ENCODE peak calls at places on chromosomes 2 and 18, in nine cellular contexts. Y is fibroblast of lung; O is tibial nerve; J is lower lobe of right lung; P is neuronal stem cell; C is endodermal cell; A is CD8-positive, alpha-beta memory T cell; Q is thoracic aorta; F is H9. T is an unnamed sample. For H3K4me1, the result is how much of the 10 kb centered on the place peaks cover.

GRCh38 chr2:109432421-109432820 is 181.3 kb downstream of the SEPTIN10 start:
- DNase-seq in Y (no peak), O (no peak), J (peak), P (no peak), C (no peak), A (no peak), Q (no peak), F (no peak), T (no peak)

GRCh38 chr2:121596221-121597080 is 52.8 kb downstream of the CLASP1 start:
- DNase-seq in Y (peak), O (no peak), J (peak), P (no peak), C (peak), A (no peak), Q (no peak), F (no peak), T (no peak)

GRCh38 chr18:9366126-9366714 is 31.6 kb downstream of the TWSG1 start:
- DNase-seq in Y (peak), O (no peak), J (no peak), P (peak), C (peak), A (no peak), Q (no peak), F (peak), T (no peak)

GRCh38 chr2:28601612-28602011 is 105.8 kb downstream of the PLB1 start:
- DNase-seq in Y (no peak), O (no peak), J (peak), P (no peak), C (no peak), A (no peak), Q (no peak), F (no peak), T (no peak)

GRCh38 chr2:11663427-11663826 is 6.6 kb downstream of the NTSR2 start:
- DNase-seq in Y (peak), O (no peak), J (no peak), P (no peak), C (no peak), A (no peak), Q (no peak), F (no peak), T (no peak)

GRCh38 chr2:217402622-217403383 is 542.9 kb upstream of the TNP1 start:
- DNase-seq in Y (peak), O (no peak), J (no peak), P (no peak), C (no peak), A (no peak), Q (no peak), F (no peak), T (no peak)

GRCh38 chr2:124343827-124344498 is 318.9 kb downstream of the CNTNAP5 start:
- DNase-seq in Y (no peak), O (no peak), J (no peak), P (no peak), C (no peak), A (no peak), Q (no peak), F (no peak), T (no peak)

GRCh38 chr2:152376968-152377367 is 42.0 kb downstream of the FMNL2 start:
- DNase-seq in Y (no peak), O (no peak), J (no peak), P (no peak), C (no peak), A (no peak), Q (no peak), F (no peak), T (no peak)

GRCh38 chr2:207528980-207529329 is 807 bp upstream of the CREB1 start:
- DNase-seq in Y (peak), O (no peak), J (no peak), P (no peak), C (no peak), A (peak), Q (no peak), F (peak), T (no peak)

GRCh38 chr18:7164610-7165009 is 47.0 kb upstream of the LAMA1 start:
- DNase-seq in Y (peak), O (no peak), J (no peak), P (no peak), C (peak), A (no peak), Q (no peak), F (no peak), T (no peak)

GRCh38 chr2:19764998-19765397 is 136.8 kb downstream of the TTC32 start:
- DNase-seq in Y (peak), O (no peak), J (no peak), P (no peak), C (no peak), A (no peak), Q (no peak), F (no peak), T (no peak)

DNA sequence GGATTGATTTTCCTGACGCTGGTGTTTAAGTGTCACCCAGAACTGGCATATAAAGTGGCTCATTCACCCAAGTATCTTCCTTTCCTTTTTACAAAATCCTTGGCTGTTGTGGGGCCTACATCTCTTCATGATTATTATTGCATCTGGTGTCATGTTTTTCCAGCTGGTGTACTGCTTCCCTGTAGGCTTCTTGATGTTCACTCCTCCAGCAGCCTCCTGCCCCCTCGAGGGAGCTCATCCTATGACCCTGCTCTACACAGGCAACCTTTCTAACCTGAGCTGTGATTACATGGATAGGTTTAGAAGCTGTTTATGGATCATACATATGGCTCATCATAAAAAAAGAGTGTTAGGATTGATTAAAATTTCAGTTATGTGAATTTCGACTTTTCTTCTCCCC is 12.4 kb upstream of the AGPS start:
- DNase-seq in Y (no peak), O (no peak), J (no peak), P (no peak), C (no peak), A (no peak), Q (no peak), F (no peak), T (no peak)
- H3K4me1 ChIP-seq in Y (under half), O (under half), J (under half), P (under half), C (under half), A (under half), Q (under half), F (under half), T (under half)

GRCh38 chr2:98479959-98480524 is 35.4 kb downstream of the INPP4A start:
- DNase-seq in Y (peak), O (no peak), J (peak), P (no peak), C (no peak), A (no peak), Q (no peak), F (no peak), T (no peak)

GRCh38 chr2:98478088-98478551 is 33.5 kb downstream of the INPP4A start:
- DNase-seq in Y (no peak), O (no peak), J (no peak), P (no peak), C (no peak), A (no peak), Q (no peak), F (no peak), T (no peak)

GRCh38 chr2:98480598-98480997 is 35.9 kb downstream of the INPP4A start:
- DNase-seq in Y (no peak), O (no peak), J (no peak), P (no peak), C (no peak), A (no peak), Q (no peak), F (no peak), T (no peak)

GRCh38 chr2:98477506-98477905 is 32.8 kb downstream of the INPP4A start:
- DNase-seq in Y (no peak), O (no peak), J (no peak), P (no peak), C (no peak), A (no peak), Q (no peak), F (no peak), T (no peak)

DNA sequence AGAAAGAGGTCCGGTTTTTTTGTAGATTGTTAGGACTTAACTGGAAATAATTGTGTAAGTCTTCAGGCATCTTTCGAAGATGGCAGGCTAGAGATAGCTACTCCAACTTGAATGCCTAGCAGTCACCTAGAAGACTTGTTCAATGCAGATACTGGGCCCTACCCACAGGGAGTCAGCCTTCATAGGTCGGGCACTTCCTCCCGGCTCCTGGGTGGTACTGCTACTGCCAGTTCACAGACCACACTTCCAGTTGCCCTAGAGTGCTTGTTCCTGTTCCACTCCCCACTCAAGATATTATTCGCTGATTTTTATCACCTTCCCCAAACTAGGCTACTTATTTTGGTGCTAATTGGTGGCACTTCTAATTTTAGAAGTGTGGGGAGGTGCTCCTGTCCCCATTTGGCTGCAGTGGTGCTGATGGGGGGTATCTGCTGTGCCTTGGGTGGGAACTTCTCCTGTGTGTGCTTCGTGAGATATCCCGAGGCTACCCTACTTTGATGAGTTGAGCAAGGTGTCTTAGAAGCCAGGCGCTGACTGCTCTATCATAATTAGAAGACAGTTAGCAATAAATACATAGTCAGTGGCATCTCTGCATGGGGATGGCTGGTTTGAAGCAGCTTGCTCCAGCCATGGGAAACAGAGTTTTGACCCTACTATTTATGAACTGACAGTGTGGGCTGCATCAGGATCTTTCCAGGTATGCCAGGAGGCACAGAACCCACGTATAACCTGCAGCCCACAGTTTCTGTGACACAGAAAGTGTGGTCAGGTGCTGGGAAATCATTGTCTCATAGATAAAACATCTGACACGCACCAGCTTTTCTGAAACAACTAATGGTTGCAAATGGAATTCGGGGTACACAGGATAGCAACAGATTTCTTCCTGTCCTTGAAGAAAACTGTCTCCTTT is 34.5 kb downstream of the INPP4A start:
- DNase-seq in Y (no peak), O (no peak), J (no peak), P (no peak), C (no peak), A (no peak), Q (no peak), F (no peak), T (no peak)
- H3K4me1 ChIP-seq in Y (under half), O (under half), J (half or more), P (under half), C (under half), A (half or more), Q (under half), F (under half), T (under half)

GRCh38 chr18:74283255-74283554 is 8.6 kb downstream of the CYB5A start:
- DNase-seq in Y (no peak), O (no peak), J (no peak), P (no peak), C (no peak), A (peak), Q (no peak), F (no peak), T (no peak)
- H3K4me1 ChIP-seq in Y (under half), O (under half), J (half or more), P (under half), C (under half), A (under half), Q (under half), F (under half), T (under half)

GRCh38 chr18:2979027-2979570 is 33.8 kb downstream of the LPIN2 start:
- DNase-seq in Y (peak), O (no peak), J (no peak), P (no peak), C (no peak), A (no peak), Q (no peak), F (no peak), T (no peak)

GRCh38 chr18:2978626-2979025 is 34.3 kb downstream of the LPIN2 start:
- DNase-seq in Y (peak), O (no peak), J (no peak), P (no peak), C (no peak), A (peak), Q (no peak), F (no peak), T (no peak)

GRCh38 chr18:2976733-2977132 is 36.2 kb downstream of the LPIN2 start:
- DNase-seq in Y (no peak), O (no peak), J (no peak), P (no peak), C (no peak), A (no peak), Q (no peak), F (no peak), T (no peak)

GRCh38 chr18:2979871-2980606 is 32.9 kb downstream of the LPIN2 start:
- DNase-seq in Y (no peak), O (no peak), J (peak), P (no peak), C (no peak), A (no peak), Q (no peak), F (no peak), T (peak)

GRCh38 chr18:2978208-2978607 is 34.7 kb downstream of the LPIN2 start:
- DNase-seq in Y (no peak), O (no peak), J (no peak), P (no peak), C (no peak), A (no peak), Q (no peak), F (no peak), T (no peak)
- H3K4me1 ChIP-seq in Y (under half), O (half or more), J (half or more), P (under half), C (under half), A (half or more), Q (half or more), F (under half), T (under half)

GRCh38 chr2:201248288-201248844 is 12.0 kb upstream of the CASP8 start:
- DNase-seq in Y (no peak), O (no peak), J (no peak), P (no peak), C (no peak), A (no peak), Q (no peak), F (no peak), T (no peak)
- H3K4me1 ChIP-seq in Y (under half), O (under half), J (under half), P (under half), C (under half), A (half or more), Q (under half), F (under half), T (under half)

GRCh38 chr2:238426568-238427434 is at the start of gene ASB1:
- DNase-seq in Y (peak), O (peak), J (peak), P (peak), C (peak), A (peak), Q (peak), F (peak), T (peak)

GRCh38 chr2:238427435-238428162 is 872 bp downstream of the ASB1 start:
- DNase-seq in Y (no peak), O (no peak), J (no peak), P (no peak), C (peak), A (no peak), Q (no peak), F (no peak), T (no peak)

GRCh38 chr2:238424313-238424700 is 2.4 kb upstream of the ASB1 start:
- DNase-seq in Y (peak), O (no peak), J (no peak), P (no peak), C (no peak), A (no peak), Q (no peak), F (no peak), T (no peak)

GRCh38 chr2:238425505-238425978 is 1.2 kb upstream of the ASB1 start:
- DNase-seq in Y (no peak), O (no peak), J (no peak), P (no peak), C (peak), A (no peak), Q (no peak), F (no peak), T (no peak)

DNA sequence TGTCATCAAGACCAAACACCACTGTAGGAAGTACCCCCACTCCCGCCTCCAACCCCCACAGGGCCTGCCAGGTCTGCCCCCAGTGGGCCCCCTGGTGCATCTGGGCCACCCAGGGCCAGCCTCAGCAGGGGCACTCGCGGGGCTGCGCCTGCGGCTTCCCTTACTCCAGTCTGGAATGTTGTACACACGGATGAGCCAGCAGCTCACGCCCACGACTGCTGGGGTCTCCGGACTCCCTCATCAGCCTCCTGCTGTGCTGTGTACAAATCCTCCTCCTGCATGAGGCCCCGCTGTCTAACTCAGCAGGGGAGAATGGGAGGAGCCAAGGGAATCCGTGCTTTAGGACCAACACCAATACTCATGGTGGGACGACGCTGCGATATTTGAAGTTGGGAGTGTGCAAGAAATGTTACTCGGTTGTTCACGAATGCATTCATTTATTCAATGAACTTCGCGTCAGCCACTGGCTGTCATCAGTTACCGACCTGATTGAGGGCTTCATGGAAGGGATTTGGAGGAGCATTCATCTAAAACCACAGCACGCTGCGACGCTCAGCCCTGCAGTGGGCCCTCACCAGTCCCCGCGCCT is 654 bp upstream of the ASB1 start:
- DNase-seq in Y (peak), O (no peak), J (no peak), P (peak), C (no peak), A (no peak), Q (no peak), F (no peak), T (no peak)
- H3K4me1 ChIP-seq in Y (under half), O (under half), J (under half), P (under half), C (under half), A (under half), Q (under half), F (under half), T (under half)

GRCh38 chr2:82234283-82234682 is 1929.7 kb upstream of the LRRTM1 start:
- DNase-seq in Y (no peak), O (no peak), J (no peak), P (no peak), C (peak), A (no peak), Q (no peak), F (peak), T (no peak)
- H3K4me1 ChIP-seq in Y (under half), O (under half), J (under half), P (under half), C (under half), A (under half), Q (under half), F (under half), T (under half)